ENCODE peak calls at places on chromosomes 16 and 17, in seven cellular contexts. C is foreskin fibroblast; H is activated naive CD8-positive, alpha-beta T cell treated with anti-CD3 and anti-CD28 coated beads for 36 hours; G is activated T-cell treated with anti-CD3 and anti-CD28 coated beads, Interleukin-2, amount 50 U/mL, for 72 hours; W is NCI-H2081; O is heart right ventricle; F is GM12892. Z is an unnamed sample.

GRCh38 chr16:48123104-48123788 is 32.5 kb downstream of the ABCC12 start:
- DNase-seq in F (no peak), C (peak; percentile 99), W (no peak), O (no peak), G (peak; percentile 70), H (peak; percentile 19), Z (no peak)

GRCh38 chr16:15829460-15829859 is 27.4 kb downstream of the MYH11 start:
- DNase-seq in G (no peak), O (peak; percentile 48), C (peak; percentile 11), W (no peak), F (no peak), H (no peak), Z (no peak)

GRCh38 chr16:84851192-84852127 is 31.7 kb downstream of the CRISPLD2 start:
- DNase-seq in H (no peak), O (no peak), W (no peak), F (no peak), C (peak; percentile 97), G (no peak), Z (no peak)

GRCh38 chr17:28760987-28761562 is 17.3 kb downstream of the TRAF4 start:
- DNase-seq in W (peak; percentile 52), H (no peak), C (peak; percentile 90), F (no peak), O (peak; percentile 54), G (no peak), Z (no peak)

GRCh38 chr16:16143038-16143763 is 80.1 kb downstream of the ABCC6 start:
- DNase-seq in H (no peak), O (no peak), W (no peak), C (peak; percentile 23), G (peak; percentile 10), F (no peak), Z (no peak)

GRCh38 chr17:18315498-18316360 is 636 bp downstream of the SMCR8 start:
- DNase-seq in F (no peak), G (no peak), H (no peak), C (no peak), W (no peak), O (no peak), Z (no peak)

GRCh38 chr17:66633322-66633965 is 201.5 kb upstream of the CACNG5 start:
- DNase-seq in W (no peak), F (no peak), O (no peak), G (peak; percentile 79), H (peak; percentile 60), C (peak; percentile 73), Z (no peak)

GRCh38 chr17:73342057-73342522 is 30.3 kb upstream of the CDC42EP4 start:
- DNase-seq in H (no peak), C (peak; percentile 88), W (peak; percentile 67), F (no peak), O (peak; percentile 65), G (no peak), Z (peak; percentile 21)

GRCh38 chr17:81512984-81513668 is 527 bp upstream of the ACTG1 start:
- DNase-seq in F (no peak), G (peak; percentile 86), W (peak; percentile 75), C (peak; percentile 78), H (peak; percentile 83), O (peak; percentile 74), Z (no peak)

GRCh38 chr16:23835390-23836077 is at the start of gene PRKCB:
- DNase-seq in G (peak; percentile 92), C (peak; percentile 44), H (peak; percentile 94), F (peak; percentile 93), O (peak; percentile 48), W (peak; percentile 7), Z (no peak)

GRCh38 chr17:20009052-20009301 is 182 bp upstream of the SPECC1 start:
- DNase-seq in C (peak; percentile 82), G (no peak), O (no peak), H (no peak), F (no peak), W (no peak), Z (no peak)

Z was measured in DMS 273 treated with DMSO at 0.1 percent for 48 hours.